ENCODE peak calls at places on chromosomes 12 and 14, in ten cellular contexts. J is tibial nerve, V is left ventricle myocardium inferior, A is GM12865, W is fibroblast of lung, O is mucosa of descending colon, C is GM20000, M is astrocyte of the cerebellum, B is PC-9, X is GM23338. Y is an unnamed sample.
A peak's percentile ranks its signal among the peaks of the same experiment; 100 is the strongest.

GRCh38 chr12:22628228-22628627 is 3.3 kb downstream of the ETNK1 start:
- DNase-seq in J (no peak), V (no peak), A (no peak), W (peak; percentile 18), O (no peak), C (no peak), M (no peak), B (no peak), X (no peak), Y (no peak)

GRCh38 chr14:101754893-101755292 is 6.6 kb upstream of the PPP2R5C start:
- DNase-seq in J (no peak), V (no peak), A (no peak), W (no peak), O (no peak), C (no peak), M (no peak), B (no peak), X (no peak), Y (no peak)

GRCh38 chr14:104680806-104681688 is 8.4 kb upstream of the INF2 start:
- DNase-seq in J (no peak), V (peak; percentile 49), A (peak; percentile 74), W (peak; percentile 80), O (peak; percentile 81), C (peak; percentile 80), M (no peak), B (peak; percentile 74), X (no peak), Y (peak; percentile 81)

GRCh38 chr12:52351196-52352059 is 15.9 kb downstream of the KRT85 start:
- DNase-seq in J (no peak), V (peak; percentile 50), A (no peak), W (no peak), O (no peak), C (no peak), M (no peak), B (no peak), X (no peak), Y (no peak)

GRCh38 chr12:109288571-109288970 is 20.5 kb downstream of the FOXN4 start:
- DNase-seq in J (no peak), V (no peak), A (peak; percentile 5), W (no peak), O (no peak), C (no peak), M (no peak), B (no peak), X (peak; percentile 49), Y (no peak)

GRCh38 chr12:51773145-51773869 is 75.2 kb downstream of the FIGNL2 start:
- DNase-seq in J (no peak), V (no peak), A (no peak), W (peak; percentile 81), O (no peak), C (no peak), M (peak; percentile 15), B (no peak), X (no peak), Y (no peak)

GRCh38 chr14:69749956-69750355 is 17.0 kb upstream of the SRSF5 start:
- DNase-seq in J (no peak), V (no peak), A (no peak), W (no peak), O (peak; percentile 63), C (no peak), M (no peak), B (no peak), X (no peak), Y (no peak)

GRCh38 chr12:32586390-32586789 is 92.7 kb upstream of the DNM1L start:
- DNase-seq in J (no peak), V (no peak), A (no peak), W (peak; percentile 22), O (no peak), C (no peak), M (peak; percentile 20), B (no peak), X (no peak), Y (no peak)

GRCh38 chr14:38900887-38901286 is 202.1 kb downstream of the SEC23A start:
- DNase-seq in J (no peak), V (no peak), A (no peak), W (no peak), O (no peak), C (no peak), M (no peak), B (no peak), X (no peak), Y (no peak)

GRCh38 chr14:38910092-38910491 is 192.9 kb downstream of the SEC23A start:
- DNase-seq in J (no peak), V (no peak), A (peak; percentile 26), W (no peak), O (no peak), C (peak; percentile 3), M (no peak), B (no peak), X (no peak), Y (no peak)

DNA sequence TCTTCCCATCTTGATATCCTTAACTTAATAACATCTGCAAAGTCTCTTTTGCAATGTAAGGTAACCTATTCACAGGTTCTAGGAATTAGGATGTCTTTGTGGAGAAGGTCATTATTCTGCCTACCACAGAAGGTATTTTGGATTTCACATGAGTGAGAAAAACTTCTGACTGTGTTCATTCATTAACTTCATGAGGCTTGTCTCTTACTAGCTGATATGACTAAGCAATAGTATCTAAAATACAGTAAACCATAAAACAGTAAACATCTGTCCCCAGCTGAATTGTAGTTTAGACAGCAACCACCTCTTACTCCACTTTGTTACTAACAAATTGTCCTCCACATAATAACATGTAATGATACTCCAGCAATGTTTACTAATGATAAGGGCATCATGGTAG is 198.1 kb downstream of the SEC23A start:
- DNase-seq in J (no peak), V (no peak), A (no peak), W (no peak), O (no peak), C (no peak), M (no peak), B (no peak), X (no peak), Y (no peak)
- TF ChIP-seq CTCF in J (no peak), V (no peak), A (no peak), W (no peak), O (no peak), C (no peak), M (no peak), B (no peak), X (no peak), Y (no peak)

GRCh38 chr14:24309538-24310386 is at the start of gene LTB4R2:
- DNase-seq in J (no peak), V (no peak), A (no peak), W (no peak), O (no peak), C (no peak), M (no peak), B (no peak), X (no peak), Y (no peak)

GRCh38 chr14:24310387-24310665 is 386 bp downstream of the LTB4R2 start:
- DNase-seq in J (no peak), V (no peak), A (no peak), W (no peak), O (peak; percentile 71), C (no peak), M (no peak), B (no peak), X (no peak), Y (no peak)

GRCh38 chr14:24311837-24312615 is 724 bp downstream of the LTB4R start:
- DNase-seq in J (no peak), V (no peak), A (no peak), W (peak; percentile 29), O (no peak), C (no peak), M (no peak), B (no peak), X (no peak), Y (no peak)

GRCh38 chr14:24312736-24313507 is 1.6 kb downstream of the LTB4R start:
- DNase-seq in J (no peak), V (no peak), A (peak; percentile 45), W (peak; percentile 34), O (peak; percentile 47), C (no peak), M (no peak), B (no peak), X (no peak), Y (no peak)

DNA sequence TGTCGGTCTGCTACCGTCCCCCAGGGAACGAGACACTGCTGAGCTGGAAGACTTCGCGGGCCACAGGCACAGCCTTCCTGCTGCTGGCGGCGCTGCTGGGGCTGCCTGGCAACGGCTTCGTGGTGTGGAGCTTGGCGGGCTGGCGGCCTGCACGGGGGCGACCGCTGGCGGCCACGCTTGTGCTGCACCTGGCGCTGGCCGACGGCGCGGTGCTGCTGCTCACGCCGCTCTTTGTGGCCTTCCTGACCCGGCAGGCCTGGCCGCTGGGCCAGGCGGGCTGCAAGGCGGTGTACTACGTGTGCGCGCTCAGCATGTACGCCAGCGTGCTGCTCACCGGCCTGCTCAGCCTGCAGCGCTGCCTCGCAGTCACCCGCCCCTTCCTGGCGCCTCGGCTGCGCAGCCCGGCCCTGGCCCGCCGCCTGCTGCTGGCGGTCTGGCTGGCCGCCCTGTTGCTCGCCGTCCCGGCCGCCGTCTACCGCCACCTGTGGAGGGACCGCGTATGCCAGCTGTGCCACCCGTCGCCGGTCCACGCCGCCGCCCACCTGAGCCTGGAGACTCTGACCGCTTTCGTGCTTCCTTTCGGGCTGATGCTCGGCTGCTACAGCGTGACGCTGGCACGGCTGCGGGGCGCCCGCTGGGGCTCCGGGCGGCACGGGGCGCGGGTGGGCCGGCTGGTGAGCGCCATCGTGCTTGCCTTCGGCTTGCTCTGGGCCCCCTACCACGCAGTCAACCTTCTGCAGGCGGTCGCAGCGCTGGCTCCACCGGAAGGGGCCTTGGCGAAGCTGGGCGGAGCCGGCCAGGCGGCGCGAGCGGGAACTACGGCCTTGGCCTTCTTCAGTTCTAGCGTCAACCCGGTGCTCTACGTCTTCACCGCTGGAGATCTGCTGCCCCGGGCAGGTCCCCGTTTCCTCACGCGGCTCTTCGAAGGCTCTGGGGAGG is at the start of gene LTB4R:
- DNase-seq in J (no peak), V (peak; percentile 79), A (peak; percentile 87), W (peak; percentile 77), O (peak; percentile 74), C (peak; percentile 85), M (peak; percentile 42), B (no peak), X (peak; percentile 79), Y (peak; percentile 90)
- TF ChIP-seq CTCF in J (peak; percentile 59), V (peak; percentile 67), A (peak; percentile 41), W (no peak), O (peak; percentile 33), C (peak; percentile 44), M (peak; percentile 23), B (no peak), X (no peak), Y (peak; percentile 46)

DNA sequence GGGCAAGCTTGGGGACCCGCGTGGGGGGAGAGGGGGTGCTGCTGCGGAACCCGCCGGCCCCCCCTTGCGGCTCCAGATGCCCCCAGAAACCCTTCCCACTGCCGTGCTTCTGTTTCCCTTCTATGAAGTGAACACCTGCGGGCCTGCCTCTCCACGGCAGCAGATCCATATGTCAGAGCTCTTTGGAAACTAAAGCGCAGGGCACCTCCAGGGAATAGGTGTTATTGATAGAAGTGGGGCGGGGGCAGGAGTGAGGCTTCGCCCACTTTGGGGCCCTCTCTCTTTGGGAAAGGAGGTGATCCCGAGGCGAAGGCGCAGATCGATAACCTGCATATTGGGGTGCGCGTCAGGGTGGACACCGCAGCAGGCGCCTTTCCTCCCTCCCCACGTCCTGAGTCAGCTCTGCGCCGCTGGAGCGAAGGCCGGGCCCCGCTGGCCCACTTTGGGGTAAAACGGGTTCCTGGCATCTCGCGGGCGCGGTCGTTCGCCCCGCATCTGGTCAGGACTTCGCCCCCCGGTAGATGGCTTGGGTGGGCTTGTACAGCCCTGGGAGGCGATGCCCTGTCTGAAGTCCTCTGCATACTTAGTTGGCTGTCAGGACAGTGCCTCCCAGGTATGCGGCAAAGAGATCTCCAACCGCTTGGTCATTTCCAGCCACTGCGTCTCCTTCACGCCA is 524 bp downstream of the KMT5A start:
- DNase-seq in J (no peak), V (no peak), A (peak; percentile 38), W (no peak), O (no peak), C (no peak), M (no peak), B (no peak), X (peak; percentile 34), Y (no peak)
- TF ChIP-seq CTCF in J (no peak), V (no peak), A (no peak), W (no peak), O (no peak), C (no peak), M (no peak), B (no peak), X (no peak), Y (no peak)

GRCh38 chr12:126342866-126343265 is 1277.6 kb downstream of the AACS start:
- DNase-seq in J (no peak), V (no peak), A (no peak), W (no peak), O (no peak), C (no peak), M (no peak), B (no peak), X (no peak), Y (no peak)

GRCh38 chr12:126346087-126346486 is 1280.9 kb downstream of the AACS start:
- DNase-seq in J (no peak), V (no peak), A (no peak), W (no peak), O (no peak), C (no peak), M (no peak), B (no peak), X (no peak), Y (no peak)

GRCh38 chr12:126343352-126343751 is 1278.1 kb downstream of the AACS start:
- DNase-seq in J (no peak), V (no peak), A (no peak), W (peak; percentile 2), O (no peak), C (no peak), M (no peak), B (no peak), X (no peak), Y (no peak)

GRCh38 chr12:126349383-126349782 is 1284.1 kb downstream of the AACS start:
- DNase-seq in J (no peak), V (no peak), A (no peak), W (no peak), O (no peak), C (no peak), M (no peak), B (no peak), X (no peak), Y (no peak)

DNA sequence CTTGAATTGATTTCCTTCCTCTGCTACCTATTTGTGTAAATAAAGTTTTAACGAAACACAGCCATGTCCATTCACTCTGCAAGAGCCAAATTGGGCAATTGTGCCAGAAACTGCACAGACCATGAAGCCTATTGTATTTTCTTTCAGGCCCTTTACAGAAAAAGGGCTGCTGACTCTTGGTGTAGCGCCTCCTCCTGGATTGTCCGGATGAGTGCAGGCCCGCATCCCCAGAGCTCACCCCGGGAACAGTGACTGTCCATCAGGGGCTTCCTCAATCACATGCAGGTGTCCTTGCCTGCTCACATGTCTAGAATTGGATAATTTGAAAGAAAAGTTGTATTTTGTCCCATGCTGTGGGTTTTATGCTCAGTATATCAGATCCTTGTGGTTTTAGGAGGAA is 1282.2 kb downstream of the AACS start:
- DNase-seq in J (no peak), V (no peak), A (no peak), W (no peak), O (no peak), C (no peak), M (no peak), B (no peak), X (peak; percentile 42), Y (no peak)
- TF ChIP-seq CTCF in J (no peak), V (no peak), A (no peak), W (no peak), O (no peak), C (no peak), M (peak; percentile 20), B (peak; percentile 38), X (peak; percentile 65), Y (no peak)